ENCODE peak calls at places on chromosomes 1 and 21, in four cellular contexts. One of them, this sample, is unnamed.

GRCh38 chr1:81174811-81175476 is 625.8 kb upstream of the ADGRL2 start:
- DNase-seq in K562: no peak
- DNase-seq in H1: no peak
- DNase-seq in GM12878: no peak
- DNase-seq in this sample: peak

GRCh38 chr1:219312967-219313366 is 139.3 kb downstream of the LYPLAL1 start:
- DNase-seq in K562: no peak
- DNase-seq in H1: no peak
- DNase-seq in GM12878: no peak
- DNase-seq in this sample: no peak

GRCh38 chr1:74145086-74145485 is 52.9 kb downstream of the LRRIQ3 start:
- DNase-seq in K562: no peak
- DNase-seq in H1: no peak
- DNase-seq in GM12878: no peak
- DNase-seq in this sample: peak

GRCh38 chr1:196302420-196302819 is 305.8 kb downstream of the KCNT2 start:
- DNase-seq in K562: no peak
- DNase-seq in H1: no peak
- DNase-seq in GM12878: no peak
- DNase-seq in this sample: no peak

GRCh38 chr1:6287431-6287886 is 26.6 kb upstream of the GPR153 start:
- DNase-seq in K562: no peak
- DNase-seq in H1: no peak
- DNase-seq in GM12878: no peak
- DNase-seq in this sample: no peak

GRCh38 chr1:30110826-30111225 is 612.6 kb downstream of the MATN1 start:
- DNase-seq in K562: no peak
- DNase-seq in H1: no peak
- DNase-seq in GM12878: no peak
- DNase-seq in this sample: no peak

GRCh38 chr1:2496087-2496622 is 20.1 kb downstream of the PLCH2 start:
- DNase-seq in K562: no peak
- DNase-seq in H1: no peak
- DNase-seq in GM12878: peak
- DNase-seq in this sample: no peak

GRCh38 chr1:209435654-209436566 is 147.6 kb upstream of the CAMK1G start:
- DNase-seq in K562: peak
- DNase-seq in H1: peak
- DNase-seq in GM12878: no peak
- DNase-seq in this sample: peak

GRCh38 chr1:238898856-238899255 is 487.5 kb upstream of the CHRM3 start:
- DNase-seq in K562: no peak
- DNase-seq in H1: no peak
- DNase-seq in GM12878: no peak
- DNase-seq in this sample: no peak

GRCh38 chr21:35932232-35932911 is 128.0 kb downstream of the SETD4 start:
- DNase-seq in K562: peak
- DNase-seq in H1: no peak
- DNase-seq in GM12878: peak
- DNase-seq in this sample: no peak

GRCh38 chr1:13901041-13901440 is 201.1 kb downstream of the PRDM2 start:
- DNase-seq in K562: no peak
- DNase-seq in H1: no peak
- DNase-seq in GM12878: no peak
- DNase-seq in this sample: no peak

GRCh38 chr1:186754542-186755150 is 74.1 kb upstream of the PLA2G4A start:
- DNase-seq in K562: no peak
- DNase-seq in H1: no peak
- DNase-seq in GM12878: no peak
- DNase-seq in this sample: no peak

GRCh38 chr1:205766038-205766437 is 9.2 kb downstream of the RAB29 start:
- DNase-seq in K562: no peak
- DNase-seq in H1: no peak
- DNase-seq in GM12878: no peak
- DNase-seq in this sample: no peak

GRCh38 chr1:215557992-215558626 is 9.0 kb upstream of the KCTD3 start:
- DNase-seq in K562: no peak
- DNase-seq in H1: no peak
- DNase-seq in GM12878: no peak
- DNase-seq in this sample: no peak

GRCh38 chr1:41695118-41695517 is 210.6 kb upstream of the EDN2 start:
- DNase-seq in K562: no peak
- DNase-seq in H1: no peak
- DNase-seq in GM12878: no peak
- DNase-seq in this sample: no peak

GRCh38 chr21:23899561-23899960 is 1707.7 kb downstream of the MRPL39 start:
- DNase-seq in K562: no peak
- DNase-seq in H1: no peak
- DNase-seq in GM12878: no peak
- DNase-seq in this sample: no peak

GRCh38 chr1:72891976-72892375 is 609.6 kb upstream of the NEGR1 start:
- DNase-seq in K562: no peak
- DNase-seq in H1: no peak
- DNase-seq in GM12878: no peak
- DNase-seq in this sample: no peak

GRCh38 chr1:209172286-209172685 is 411.2 kb upstream of the CAMK1G start:
- DNase-seq in K562: no peak
- DNase-seq in H1: no peak
- DNase-seq in GM12878: no peak
- DNase-seq in this sample: no peak

GRCh38 chr1:2226525-2227340 is 1.4 kb upstream of the SKI start:
- DNase-seq in K562: no peak
- DNase-seq in H1: peak
- DNase-seq in GM12878: no peak
- DNase-seq in this sample: peak

GRCh38 chr1:161737625-161738024 is 12.0 kb upstream of the DUSP12 start:
- DNase-seq in K562: no peak
- DNase-seq in H1: no peak
- DNase-seq in GM12878: no peak
- DNase-seq in this sample: peak

GRCh38 chr1:93871356-93871755 is 7.7 kb downstream of the DNTTIP2 start:
- DNase-seq in K562: no peak
- DNase-seq in H1: no peak
- DNase-seq in GM12878: no peak
- DNase-seq in this sample: no peak

GRCh38 chr1:39178541-39179431 is 25.7 kb upstream of the MACF1 start:
- DNase-seq in K562: peak
- DNase-seq in H1: no peak
- DNase-seq in GM12878: no peak
- DNase-seq in this sample: no peak

GRCh38 chr1:203534526-203534925 is 40.6 kb downstream of the OPTC start:
- DNase-seq in K562: no peak
- DNase-seq in H1: no peak
- DNase-seq in GM12878: no peak
- DNase-seq in this sample: no peak

GRCh38 chr1:38455829-38456563 is 403.6 kb downstream of the RRAGC start:
- DNase-seq in K562: no peak
- DNase-seq in H1: no peak
- DNase-seq in GM12878: no peak
- DNase-seq in this sample: no peak

GRCh38 chr1:55039342-55040082 is at the start of gene PCSK9:
- DNase-seq in K562: peak
- DNase-seq in H1: peak
- DNase-seq in GM12878: no peak
- DNase-seq in this sample: peak

GRCh38 chr1:179663810-179664209 is 72.2 kb downstream of the TDRD5 start:
- DNase-seq in K562: no peak
- DNase-seq in H1: no peak
- DNase-seq in GM12878: no peak
- DNase-seq in this sample: no peak

GRCh38 chr1:31216016-31216415 is 23.7 kb downstream of the NKAIN1 start:
- DNase-seq in K562: peak
- DNase-seq in H1: no peak
- DNase-seq in GM12878: no peak
- DNase-seq in this sample: peak

GRCh38 chr1:178946855-178947687 is 76.2 kb upstream of the ANGPTL1 start:
- DNase-seq in K562: no peak
- DNase-seq in H1: no peak
- DNase-seq in GM12878: no peak
- DNase-seq in this sample: no peak

GRCh38 chr1:9671377-9672140 is 20.0 kb downstream of the PIK3CD start:
- DNase-seq in K562: no peak
- DNase-seq in H1: no peak
- DNase-seq in GM12878: no peak
- DNase-seq in this sample: no peak

GRCh38 chr1:19668893-19669292 is 4.2 kb downstream of the HTR6 start:
- DNase-seq in K562: no peak
- DNase-seq in H1: no peak
- DNase-seq in GM12878: no peak
- DNase-seq in this sample: no peak

GRCh38 chr1:167748901-167749300 is 27.1 kb downstream of the MPZL1 start:
- DNase-seq in K562: no peak
- DNase-seq in H1: no peak
- DNase-seq in GM12878: no peak
- DNase-seq in this sample: no peak

GRCh38 chr1:39754026-39754569 is 15.4 kb downstream of the PPIE start:
- DNase-seq in K562: no peak
- DNase-seq in H1: no peak
- DNase-seq in GM12878: no peak
- DNase-seq in this sample: no peak

GRCh38 chr1:204194771-204195170 is 1.5 kb downstream of the KISS1 start:
- DNase-seq in K562: no peak
- DNase-seq in H1: no peak
- DNase-seq in GM12878: no peak
- DNase-seq in this sample: peak

GRCh38 chr21:45421846-45422775 is 17.1 kb downstream of the COL18A1 start:
- DNase-seq in K562: no peak
- DNase-seq in H1: no peak
- DNase-seq in GM12878: no peak
- DNase-seq in this sample: no peak
- TF ChIP-seq CREB1 in K562: no peak
- TF ChIP-seq CREB1 in H1: no peak
- TF ChIP-seq CREB1 in GM12878: no peak
- TF ChIP-seq CREB1 in this sample: no peak

DNA sequence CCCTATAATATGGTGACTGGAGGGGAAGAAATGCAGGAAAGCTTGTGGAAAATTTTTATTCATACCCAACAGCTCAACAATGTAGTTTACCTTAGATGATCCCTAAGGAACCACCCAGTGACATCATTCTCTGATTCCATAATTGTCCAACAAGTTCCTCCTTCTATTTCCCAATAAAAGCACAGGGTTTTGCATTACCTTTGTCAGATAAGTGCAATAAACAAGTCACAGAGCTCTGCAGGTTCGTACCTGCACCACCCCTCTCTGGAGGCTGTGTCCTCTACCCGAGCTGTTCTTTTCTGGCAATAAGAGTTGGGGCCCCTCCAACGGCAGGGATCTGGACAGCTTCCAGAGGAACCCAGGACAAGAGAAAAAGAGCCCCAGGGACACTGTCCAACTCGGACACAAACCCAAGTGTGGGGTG is 38.9 kb downstream of the RCAN1 start:
- DNase-seq in K562: no peak
- DNase-seq in H1: no peak
- DNase-seq in GM12878: no peak
- DNase-seq in this sample: no peak
- TF ChIP-seq POLR2AphosphoS5 in K562: no peak
- TF ChIP-seq POLR2AphosphoS5 in H1: no peak
- TF ChIP-seq POLR2AphosphoS5 in GM12878: no peak
- TF ChIP-seq POLR2AphosphoS5 in this sample: no peak

DNA sequence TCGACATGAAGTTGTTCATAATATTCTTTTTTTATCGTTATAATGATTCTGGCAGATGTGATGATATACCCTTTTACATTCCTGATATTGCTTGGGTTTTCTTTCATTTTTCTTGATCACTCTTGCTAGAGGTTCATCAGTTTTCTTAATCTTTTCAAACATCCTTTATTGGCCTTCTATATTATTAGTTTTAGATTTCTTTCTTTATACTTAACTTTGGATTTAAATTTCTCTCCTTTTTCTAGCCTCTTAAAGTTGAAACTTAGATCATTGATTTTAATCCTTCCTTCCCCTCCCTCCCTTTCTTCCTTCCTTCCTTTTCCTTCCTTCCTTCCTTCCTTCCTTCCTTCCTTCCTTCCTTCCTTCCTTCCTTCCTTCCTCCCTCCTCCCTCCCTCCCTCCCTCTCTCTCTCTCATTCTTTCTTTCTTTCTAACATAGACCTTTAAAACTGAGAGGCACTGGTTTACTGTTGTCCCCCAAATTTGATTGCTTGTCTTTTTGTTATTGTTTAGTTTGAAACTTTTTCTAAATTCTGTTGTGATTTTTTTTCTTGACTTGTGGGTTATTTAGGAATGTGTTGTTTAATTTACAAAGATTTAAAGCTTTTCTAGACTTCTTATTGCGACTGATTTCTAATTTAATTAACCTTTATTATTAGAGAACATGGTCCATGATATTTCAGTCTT is 31.6 kb downstream of the HOOK1 start:
- DNase-seq in K562: no peak
- DNase-seq in H1: no peak
- DNase-seq in GM12878: no peak
- DNase-seq in this sample: no peak
- TF ChIP-seq CREB1 in K562: no peak
- TF ChIP-seq CREB1 in H1: no peak
- TF ChIP-seq CREB1 in GM12878: no peak
- TF ChIP-seq CREB1 in this sample: no peak

DNA sequence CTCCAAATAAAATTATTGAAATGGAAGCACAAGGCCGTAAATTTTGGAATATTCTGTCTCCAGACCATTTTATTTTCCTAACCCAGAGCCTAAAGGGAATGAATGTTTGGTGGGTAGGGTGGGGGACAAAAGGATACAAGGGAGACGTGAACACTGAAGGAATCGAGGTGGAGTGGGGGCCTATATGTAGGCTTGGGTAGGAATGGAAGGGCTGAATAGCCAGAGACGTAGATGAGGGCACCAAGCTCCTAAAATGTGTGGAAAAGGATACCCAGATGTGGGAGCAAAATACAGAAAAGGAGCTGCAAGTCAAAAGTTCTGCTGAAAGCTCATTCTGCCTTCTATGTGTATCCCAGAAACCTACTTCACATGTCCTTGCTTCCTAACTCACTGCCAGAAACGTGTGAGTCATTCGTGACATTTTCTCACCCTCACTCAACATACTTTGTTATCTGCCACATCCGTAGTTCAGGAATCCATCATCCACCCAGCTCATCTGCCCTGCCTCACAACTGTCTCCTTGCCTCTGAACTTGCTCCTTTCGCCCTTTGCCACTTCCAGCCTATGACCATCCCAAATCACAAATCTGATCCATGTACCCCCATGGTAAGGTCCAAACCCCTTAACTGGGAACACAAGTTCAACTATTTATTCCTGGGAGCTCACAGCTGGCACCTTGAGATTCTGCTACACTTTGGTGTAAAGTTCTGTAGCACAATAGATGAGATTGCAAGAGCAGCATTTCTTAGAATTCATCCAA is 84.1 kb upstream of the PRDX6 start:
- DNase-seq in K562: peak
- DNase-seq in H1: no peak
- DNase-seq in GM12878: no peak
- DNase-seq in this sample: no peak
- TF ChIP-seq POLR2AphosphoS5 in K562: no peak
- TF ChIP-seq POLR2AphosphoS5 in H1: no peak
- TF ChIP-seq POLR2AphosphoS5 in GM12878: no peak
- TF ChIP-seq POLR2AphosphoS5 in this sample: no peak

This sample was measured in GM23338.